ENCODE peak calls at places on chromosome 17, in ten cellular contexts. One of them, this sample, is unnamed.

GRCh38 chr17:74671031-74671771 is 41.5 kb downstream of the CD300LF start:
- DNase-seq in uterus: peak; percentile 24
- DNase-seq in GM10248: peak; percentile 63
- DNase-seq in NCI-H1105: no peak
- DNase-seq in stimulated activated CD4-positive, alpha-beta T cell treated with anti-CD3 and anti-CD28 coated beads, Interleukin-15, amount 100 ng/mL, for 24 hours: peak; percentile 85
- DNase-seq in mesenteric fat pad: peak; percentile 92
- DNase-seq in HTR-8/SVneo: peak; percentile 62
- DNase-seq in frontal cortex: peak; percentile 70
- DNase-seq in mesendoderm: peak; percentile 94
- DNase-seq in GM04503: no peak
- DNase-seq in this sample: peak; percentile 83

GRCh38 chr17:2184993-2185931 is 118.3 kb downstream of the SMG6 start:
- DNase-seq in NCI-H1105: no peak
- DNase-seq in GM10248: no peak
- DNase-seq in mesendoderm: no peak
- DNase-seq in mesenteric fat pad: no peak
- DNase-seq in stimulated activated CD4-positive, alpha-beta T cell treated with anti-CD3 and anti-CD28 coated beads, Interleukin-15, amount 100 ng/mL, for 24 hours: no peak
- DNase-seq in GM04503: no peak
- DNase-seq in uterus: no peak
- DNase-seq in HTR-8/SVneo: no peak
- DNase-seq in frontal cortex: no peak
- DNase-seq in this sample: no peak

GRCh38 chr17:79632432-79632735 is 21.5 kb upstream of the RBFOX3 start:
- DNase-seq in uterus: no peak
- DNase-seq in stimulated activated CD4-positive, alpha-beta T cell treated with anti-CD3 and anti-CD28 coated beads, Interleukin-15, amount 100 ng/mL, for 24 hours: no peak
- DNase-seq in GM04503: no peak
- DNase-seq in NCI-H1105: no peak
- DNase-seq in HTR-8/SVneo: no peak
- DNase-seq in mesendoderm: no peak
- DNase-seq in mesenteric fat pad: peak; percentile 60
- DNase-seq in frontal cortex: no peak
- DNase-seq in GM10248: no peak
- DNase-seq in this sample: no peak

GRCh38 chr17:16928406-16929280 is 43.3 kb downstream of the TNFRSF13B start:
- DNase-seq in HTR-8/SVneo: no peak
- DNase-seq in frontal cortex: no peak
- DNase-seq in uterus: no peak
- DNase-seq in mesendoderm: no peak
- DNase-seq in mesenteric fat pad: peak; percentile 69
- DNase-seq in stimulated activated CD4-positive, alpha-beta T cell treated with anti-CD3 and anti-CD28 coated beads, Interleukin-15, amount 100 ng/mL, for 24 hours: no peak
- DNase-seq in NCI-H1105: no peak
- DNase-seq in GM10248: no peak
- DNase-seq in GM04503: no peak
- DNase-seq in this sample: no peak

GRCh38 chr17:77391668-77392375 is 251.1 kb downstream of the SEC14L1 start:
- DNase-seq in HTR-8/SVneo: peak; percentile 83
- DNase-seq in frontal cortex: no peak
- DNase-seq in mesendoderm: peak; percentile 86
- DNase-seq in GM10248: no peak
- DNase-seq in NCI-H1105: no peak
- DNase-seq in GM04503: peak; percentile 96
- DNase-seq in uterus: peak; percentile 73
- DNase-seq in stimulated activated CD4-positive, alpha-beta T cell treated with anti-CD3 and anti-CD28 coated beads, Interleukin-15, amount 100 ng/mL, for 24 hours: peak; percentile 63
- DNase-seq in mesenteric fat pad: no peak
- DNase-seq in this sample: peak; percentile 82

GRCh38 chr17:81422776-81423697 is 27.8 kb downstream of the BAHCC1 start:
- DNase-seq in HTR-8/SVneo: peak; percentile 91
- DNase-seq in GM10248: no peak
- DNase-seq in uterus: peak; percentile 88
- DNase-seq in mesendoderm: peak; percentile 83
- DNase-seq in stimulated activated CD4-positive, alpha-beta T cell treated with anti-CD3 and anti-CD28 coated beads, Interleukin-15, amount 100 ng/mL, for 24 hours: no peak
- DNase-seq in mesenteric fat pad: peak; percentile 94
- DNase-seq in GM04503: no peak
- DNase-seq in frontal cortex: no peak
- DNase-seq in NCI-H1105: no peak
- DNase-seq in this sample: peak; percentile 47

GRCh38 chr17:72429066-72429638 is 308.3 kb downstream of the SOX9 start:
- DNase-seq in GM10248: no peak
- DNase-seq in GM04503: no peak
- DNase-seq in NCI-H1105: no peak
- DNase-seq in HTR-8/SVneo: no peak
- DNase-seq in mesenteric fat pad: no peak
- DNase-seq in stimulated activated CD4-positive, alpha-beta T cell treated with anti-CD3 and anti-CD28 coated beads, Interleukin-15, amount 100 ng/mL, for 24 hours: no peak
- DNase-seq in frontal cortex: no peak
- DNase-seq in mesendoderm: no peak
- DNase-seq in uterus: no peak
- DNase-seq in this sample: no peak

GRCh38 chr17:67511012-67511411 is 133.9 kb downstream of the PITPNC1 start:
- DNase-seq in GM04503: no peak
- DNase-seq in NCI-H1105: no peak
- DNase-seq in GM10248: no peak
- DNase-seq in frontal cortex: no peak
- DNase-seq in HTR-8/SVneo: no peak
- DNase-seq in uterus: no peak
- DNase-seq in mesendoderm: no peak
- DNase-seq in stimulated activated CD4-positive, alpha-beta T cell treated with anti-CD3 and anti-CD28 coated beads, Interleukin-15, amount 100 ng/mL, for 24 hours: no peak
- DNase-seq in mesenteric fat pad: no peak
- DNase-seq in this sample: no peak

GRCh38 chr17:39209317-39210092 is 9.4 kb downstream of the RPL19 start:
- DNase-seq in mesenteric fat pad: peak; percentile 95
- DNase-seq in stimulated activated CD4-positive, alpha-beta T cell treated with anti-CD3 and anti-CD28 coated beads, Interleukin-15, amount 100 ng/mL, for 24 hours: peak; percentile 79
- DNase-seq in mesendoderm: peak; percentile 24
- DNase-seq in GM10248: no peak
- DNase-seq in NCI-H1105: no peak
- DNase-seq in HTR-8/SVneo: no peak
- DNase-seq in frontal cortex: peak; percentile 77
- DNase-seq in GM04503: no peak
- DNase-seq in uterus: peak; percentile 79
- DNase-seq in this sample: peak; percentile 21

GRCh38 chr17:47649972-47650524 is 329 bp downstream of the KPNB1 start:
- DNase-seq in GM04503: no peak
- DNase-seq in NCI-H1105: peak; percentile 42
- DNase-seq in stimulated activated CD4-positive, alpha-beta T cell treated with anti-CD3 and anti-CD28 coated beads, Interleukin-15, amount 100 ng/mL, for 24 hours: no peak
- DNase-seq in mesendoderm: peak; percentile 77
- DNase-seq in uterus: no peak
- DNase-seq in mesenteric fat pad: no peak
- DNase-seq in GM10248: peak; percentile 60
- DNase-seq in HTR-8/SVneo: peak; percentile 47
- DNase-seq in frontal cortex: no peak
- DNase-seq in this sample: peak; percentile 61

GRCh38 chr17:15431201-15431600 is 36.2 kb downstream of the CDRT4 start:
- DNase-seq in GM10248: no peak
- DNase-seq in HTR-8/SVneo: no peak
- DNase-seq in NCI-H1105: no peak
- DNase-seq in uterus: peak; percentile 52
- DNase-seq in mesendoderm: no peak
- DNase-seq in stimulated activated CD4-positive, alpha-beta T cell treated with anti-CD3 and anti-CD28 coated beads, Interleukin-15, amount 100 ng/mL, for 24 hours: no peak
- DNase-seq in mesenteric fat pad: no peak
- DNase-seq in frontal cortex: no peak
- DNase-seq in GM04503: no peak
- DNase-seq in this sample: no peak

GRCh38 chr17:44473367-44473766 is 29.8 kb downstream of the GPATCH8 start:
- DNase-seq in mesendoderm: no peak
- DNase-seq in NCI-H1105: no peak
- DNase-seq in GM04503: no peak
- DNase-seq in uterus: no peak
- DNase-seq in frontal cortex: no peak
- DNase-seq in mesenteric fat pad: no peak
- DNase-seq in GM10248: no peak
- DNase-seq in HTR-8/SVneo: no peak
- DNase-seq in stimulated activated CD4-positive, alpha-beta T cell treated with anti-CD3 and anti-CD28 coated beads, Interleukin-15, amount 100 ng/mL, for 24 hours: no peak
- DNase-seq in this sample: no peak

GRCh38 chr17:27657620-27658019 is 26.6 kb downstream of the LGALS9 start:
- DNase-seq in mesendoderm: peak; percentile 29
- DNase-seq in GM04503: no peak
- DNase-seq in NCI-H1105: no peak
- DNase-seq in GM10248: no peak
- DNase-seq in frontal cortex: no peak
- DNase-seq in HTR-8/SVneo: no peak
- DNase-seq in stimulated activated CD4-positive, alpha-beta T cell treated with anti-CD3 and anti-CD28 coated beads, Interleukin-15, amount 100 ng/mL, for 24 hours: no peak
- DNase-seq in uterus: no peak
- DNase-seq in mesenteric fat pad: no peak
- DNase-seq in this sample: peak; percentile 21

GRCh38 chr17:78714534-78714933 is 67.5 kb downstream of the CYTH1 start:
- DNase-seq in mesendoderm: no peak
- DNase-seq in mesenteric fat pad: no peak
- DNase-seq in GM10248: no peak
- DNase-seq in HTR-8/SVneo: no peak
- DNase-seq in NCI-H1105: no peak
- DNase-seq in frontal cortex: no peak
- DNase-seq in stimulated activated CD4-positive, alpha-beta T cell treated with anti-CD3 and anti-CD28 coated beads, Interleukin-15, amount 100 ng/mL, for 24 hours: no peak
- DNase-seq in GM04503: no peak
- DNase-seq in uterus: no peak
- DNase-seq in this sample: no peak

GRCh38 chr17:65830356-65830755 is 268.9 kb upstream of the AXIN2 start:
- DNase-seq in GM10248: no peak
- DNase-seq in mesenteric fat pad: no peak
- DNase-seq in GM04503: no peak
- DNase-seq in mesendoderm: no peak
- DNase-seq in frontal cortex: no peak
- DNase-seq in stimulated activated CD4-positive, alpha-beta T cell treated with anti-CD3 and anti-CD28 coated beads, Interleukin-15, amount 100 ng/mL, for 24 hours: no peak
- DNase-seq in NCI-H1105: no peak
- DNase-seq in uterus: no peak
- DNase-seq in HTR-8/SVneo: no peak
- DNase-seq in this sample: no peak

GRCh38 chr17:70369296-70369855 is 200.0 kb downstream of the KCNJ2 start:
- DNase-seq in HTR-8/SVneo: no peak
- DNase-seq in GM10248: no peak
- DNase-seq in stimulated activated CD4-positive, alpha-beta T cell treated with anti-CD3 and anti-CD28 coated beads, Interleukin-15, amount 100 ng/mL, for 24 hours: no peak
- DNase-seq in NCI-H1105: no peak
- DNase-seq in mesendoderm: no peak
- DNase-seq in uterus: no peak
- DNase-seq in GM04503: no peak
- DNase-seq in mesenteric fat pad: no peak
- DNase-seq in frontal cortex: no peak
- DNase-seq in this sample: no peak

GRCh38 chr17:17712268-17712924 is 31.1 kb downstream of the RAI1 start:
- DNase-seq in NCI-H1105: no peak
- DNase-seq in stimulated activated CD4-positive, alpha-beta T cell treated with anti-CD3 and anti-CD28 coated beads, Interleukin-15, amount 100 ng/mL, for 24 hours: no peak
- DNase-seq in frontal cortex: no peak
- DNase-seq in GM10248: peak; percentile 74
- DNase-seq in mesenteric fat pad: no peak
- DNase-seq in mesendoderm: no peak
- DNase-seq in uterus: no peak
- DNase-seq in HTR-8/SVneo: no peak
- DNase-seq in GM04503: peak; percentile 60
- DNase-seq in this sample: no peak

This sample was measured in Kasumi-1.